ENCODE peak calls at places on chromosome 5, in eight cellular contexts. One of them, this sample, is unnamed.

GRCh38 chr5:113161806-113162205 is 185.2 kb downstream of the DCP2 start:
- DNase-seq in EL: no peak
- DNase-seq in IMR-90: no peak
- DNase-seq in NCI-H2081: no peak
- DNase-seq in left colon: no peak
- DNase-seq in epithelial cell of esophagus: peak; percentile 95
- DNase-seq in naive thymus-derived CD8-positive, alpha-beta T cell: no peak
- DNase-seq in stimulated activated CD4-positive, alpha-beta T cell treated with anti-CD3 and anti-CD28 coated beads, Interleukin-12 subunit alpha, Interleukin-12 subunit beta, amount 100 ng/mL, for 48 hours: no peak
- DNase-seq in this sample: no peak

GRCh38 chr5:107864793-107865192 is 194.1 kb upstream of the EFNA5 start:
- DNase-seq in EL: no peak
- DNase-seq in epithelial cell of esophagus: no peak
- DNase-seq in naive thymus-derived CD8-positive, alpha-beta T cell: no peak
- DNase-seq in left colon: no peak
- DNase-seq in stimulated activated CD4-positive, alpha-beta T cell treated with anti-CD3 and anti-CD28 coated beads, Interleukin-12 subunit alpha, Interleukin-12 subunit beta, amount 100 ng/mL, for 48 hours: no peak
- DNase-seq in NCI-H2081: no peak
- DNase-seq in IMR-90: peak; percentile 76
- DNase-seq in this sample: no peak

GRCh38 chr5:175652741-175653663 is 4.9 kb upstream of the HRH2 start:
- DNase-seq in epithelial cell of esophagus: no peak
- DNase-seq in IMR-90: no peak
- DNase-seq in naive thymus-derived CD8-positive, alpha-beta T cell: peak; percentile 76
- DNase-seq in stimulated activated CD4-positive, alpha-beta T cell treated with anti-CD3 and anti-CD28 coated beads, Interleukin-12 subunit alpha, Interleukin-12 subunit beta, amount 100 ng/mL, for 48 hours: peak; percentile 80
- DNase-seq in left colon: no peak
- DNase-seq in NCI-H2081: no peak
- DNase-seq in EL: no peak
- DNase-seq in this sample: no peak

GRCh38 chr5:61866930-61867329 is 439.1 kb upstream of the KIF2A start:
- DNase-seq in NCI-H2081: no peak
- DNase-seq in EL: peak; percentile 63
- DNase-seq in left colon: no peak
- DNase-seq in IMR-90: peak; percentile 38
- DNase-seq in stimulated activated CD4-positive, alpha-beta T cell treated with anti-CD3 and anti-CD28 coated beads, Interleukin-12 subunit alpha, Interleukin-12 subunit beta, amount 100 ng/mL, for 48 hours: no peak
- DNase-seq in naive thymus-derived CD8-positive, alpha-beta T cell: no peak
- DNase-seq in epithelial cell of esophagus: peak; percentile 91
- DNase-seq in this sample: no peak

GRCh38 chr5:53253421-53253871 is 143.9 kb upstream of the MOCS2 start:
- DNase-seq in left colon: no peak
- DNase-seq in epithelial cell of esophagus: peak; percentile 65
- DNase-seq in IMR-90: peak; percentile 93
- DNase-seq in stimulated activated CD4-positive, alpha-beta T cell treated with anti-CD3 and anti-CD28 coated beads, Interleukin-12 subunit alpha, Interleukin-12 subunit beta, amount 100 ng/mL, for 48 hours: no peak
- DNase-seq in NCI-H2081: no peak
- DNase-seq in naive thymus-derived CD8-positive, alpha-beta T cell: no peak
- DNase-seq in EL: peak; percentile 97
- DNase-seq in this sample: no peak

GRCh38 chr5:133214153-133214820 is 162.5 kb downstream of the HSPA4 start:
- DNase-seq in epithelial cell of esophagus: no peak
- DNase-seq in stimulated activated CD4-positive, alpha-beta T cell treated with anti-CD3 and anti-CD28 coated beads, Interleukin-12 subunit alpha, Interleukin-12 subunit beta, amount 100 ng/mL, for 48 hours: no peak
- DNase-seq in EL: no peak
- DNase-seq in naive thymus-derived CD8-positive, alpha-beta T cell: no peak
- DNase-seq in left colon: no peak
- DNase-seq in NCI-H2081: no peak
- DNase-seq in IMR-90: no peak
- DNase-seq in this sample: no peak

GRCh38 chr5:174397206-174397605 is 327.2 kb upstream of the MSX2 start:
- DNase-seq in epithelial cell of esophagus: no peak
- DNase-seq in left colon: no peak
- DNase-seq in IMR-90: no peak
- DNase-seq in naive thymus-derived CD8-positive, alpha-beta T cell: no peak
- DNase-seq in NCI-H2081: no peak
- DNase-seq in stimulated activated CD4-positive, alpha-beta T cell treated with anti-CD3 and anti-CD28 coated beads, Interleukin-12 subunit alpha, Interleukin-12 subunit beta, amount 100 ng/mL, for 48 hours: no peak
- DNase-seq in EL: no peak
- DNase-seq in this sample: no peak

GRCh38 chr5:116764941-116765340 is 190.3 kb upstream of the SEMA6A start:
- DNase-seq in stimulated activated CD4-positive, alpha-beta T cell treated with anti-CD3 and anti-CD28 coated beads, Interleukin-12 subunit alpha, Interleukin-12 subunit beta, amount 100 ng/mL, for 48 hours: no peak
- DNase-seq in naive thymus-derived CD8-positive, alpha-beta T cell: no peak
- DNase-seq in EL: no peak
- DNase-seq in epithelial cell of esophagus: no peak
- DNase-seq in NCI-H2081: no peak
- DNase-seq in left colon: no peak
- DNase-seq in IMR-90: no peak
- DNase-seq in this sample: no peak

GRCh38 chr5:143758015-143758414 is 53.9 kb upstream of the HMHB1 start:
- DNase-seq in IMR-90: no peak
- DNase-seq in naive thymus-derived CD8-positive, alpha-beta T cell: no peak
- DNase-seq in EL: no peak
- DNase-seq in stimulated activated CD4-positive, alpha-beta T cell treated with anti-CD3 and anti-CD28 coated beads, Interleukin-12 subunit alpha, Interleukin-12 subunit beta, amount 100 ng/mL, for 48 hours: no peak
- DNase-seq in NCI-H2081: no peak
- DNase-seq in left colon: no peak
- DNase-seq in epithelial cell of esophagus: no peak
- DNase-seq in this sample: no peak

GRCh38 chr5:158739941-158740340 is 359.8 kb downstream of the EBF1 start:
- DNase-seq in left colon: no peak
- DNase-seq in EL: no peak
- DNase-seq in NCI-H2081: no peak
- DNase-seq in IMR-90: no peak
- DNase-seq in naive thymus-derived CD8-positive, alpha-beta T cell: no peak
- DNase-seq in stimulated activated CD4-positive, alpha-beta T cell treated with anti-CD3 and anti-CD28 coated beads, Interleukin-12 subunit alpha, Interleukin-12 subunit beta, amount 100 ng/mL, for 48 hours: no peak
- DNase-seq in epithelial cell of esophagus: no peak
- DNase-seq in this sample: no peak